ENCODE peak calls at places on chromosomes 3 and 15, in five cellular contexts. One of them, this sample, is unnamed.
A peak's percentile ranks its signal among the peaks of the same experiment; 100 is the strongest.

GRCh38 chr3:141471160-141471559 is 15.7 kb upstream of the RASA2 start:
- DNase-seq in NCI-H345: no peak
- DNase-seq in ureter: no peak
- DNase-seq in iris pigment epithelial cell: peak; percentile 46
- DNase-seq in effector CD4-positive, alpha-beta T cell: no peak
- DNase-seq in this sample: no peak

GRCh38 chr3:131361464-131362421 is 19.8 kb upstream of the NUDT16 start:
- DNase-seq in NCI-H345: peak; percentile 31
- DNase-seq in ureter: peak; percentile 93
- DNase-seq in iris pigment epithelial cell: peak; percentile 59
- DNase-seq in effector CD4-positive, alpha-beta T cell: no peak
- DNase-seq in this sample: no peak

GRCh38 chr3:176623751-176624150 is 573.5 kb downstream of the TBL1XR1 start:
- DNase-seq in NCI-H345: no peak
- DNase-seq in ureter: no peak
- DNase-seq in iris pigment epithelial cell: no peak
- DNase-seq in effector CD4-positive, alpha-beta T cell: no peak
- DNase-seq in this sample: no peak

GRCh38 chr3:18440053-18440768 is 15.1 kb upstream of the SATB1 start:
- DNase-seq in NCI-H345: no peak
- DNase-seq in ureter: no peak
- DNase-seq in iris pigment epithelial cell: no peak
- DNase-seq in effector CD4-positive, alpha-beta T cell: no peak
- DNase-seq in this sample: no peak

GRCh38 chr15:31342781-31343626 is 16.4 kb downstream of the KLF13 start:
- DNase-seq in NCI-H345: no peak
- DNase-seq in ureter: no peak
- DNase-seq in iris pigment epithelial cell: no peak
- DNase-seq in effector CD4-positive, alpha-beta T cell: no peak
- DNase-seq in this sample: no peak

GRCh38 chr15:89197503-89197971 is 23.8 kb downstream of the RLBP1 start:
- DNase-seq in NCI-H345: peak; percentile 44
- DNase-seq in ureter: peak; percentile 69
- DNase-seq in iris pigment epithelial cell: no peak
- DNase-seq in effector CD4-positive, alpha-beta T cell: no peak
- DNase-seq in this sample: no peak

GRCh38 chr3:120170223-120170622 is 76.0 kb upstream of the GSK3B start:
- DNase-seq in NCI-H345: no peak
- DNase-seq in ureter: peak; percentile 13
- DNase-seq in iris pigment epithelial cell: peak; percentile 54
- DNase-seq in effector CD4-positive, alpha-beta T cell: no peak
- DNase-seq in this sample: no peak

GRCh38 chr3:26104856-26105255 is 315.0 kb downstream of the OXSM start:
- DNase-seq in NCI-H345: no peak
- DNase-seq in ureter: no peak
- DNase-seq in iris pigment epithelial cell: no peak
- DNase-seq in effector CD4-positive, alpha-beta T cell: no peak
- DNase-seq in this sample: no peak

GRCh38 chr3:125231895-125232294 is 19.3 kb upstream of the SLC12A8 start:
- DNase-seq in NCI-H345: no peak
- DNase-seq in ureter: no peak
- DNase-seq in iris pigment epithelial cell: peak; percentile 87
- DNase-seq in effector CD4-positive, alpha-beta T cell: no peak
- DNase-seq in this sample: no peak